ENCODE peak calls at places on chromosomes 3 and 15, in ten cellular contexts. U is CD8-positive, alpha-beta T cell; E is epithelial cell of prostate; Y is body of pancreas; C is uterus; L is GM23248; H is osteoblast; P is gastrocnemius medialis; M is right lobe of liver; X is iPS DF 6.9. O is an unnamed sample.

GRCh38 chr15:79811406-79812405 is 85.1 kb downstream of the MTHFS start:
- DNase-seq in U (no peak), E (no peak), Y (peak), C (no peak), L (peak), H (no peak), P (peak), M (peak), X (no peak), O (peak)

GRCh38 chr15:99604865-99605264 is 39.1 kb downstream of the MEF2A start:
- DNase-seq in U (no peak), E (no peak), Y (no peak), C (no peak), L (no peak), H (no peak), P (peak), M (no peak), X (no peak), O (no peak)

GRCh38 chr3:59128685-59129084 is 78.9 kb upstream of the CFAP20DC start:
- DNase-seq in U (no peak), E (no peak), Y (no peak), C (no peak), L (no peak), H (no peak), P (no peak), M (no peak), X (peak), O (no peak)

GRCh38 chr3:38365469-38366062 is 19.0 kb downstream of the XYLB start:
- DNase-seq in U (no peak), E (no peak), Y (no peak), C (no peak), L (no peak), H (no peak), P (no peak), M (peak), X (no peak), O (no peak)

GRCh38 chr3:567488-568173 is 371.1 kb downstream of the CHL1 start:
- DNase-seq in U (no peak), E (no peak), Y (no peak), C (no peak), L (no peak), H (no peak), P (no peak), M (no peak), X (no peak), O (no peak)

GRCh38 chr3:182795383-182795782 is 2.1 kb downstream of the ATP11B start:
- DNase-seq in U (peak), E (peak), Y (no peak), C (no peak), L (peak), H (no peak), P (no peak), M (no peak), X (no peak), O (no peak)

GRCh38 chr3:111069974-111070751 is 1.5 kb upstream of the NECTIN3 start:
- DNase-seq in U (no peak), E (no peak), Y (peak), C (peak), L (peak), H (no peak), P (no peak), M (peak), X (no peak), O (no peak)

GRCh38 chr3:57856675-57857074 is 100.6 kb downstream of the SLMAP start:
- DNase-seq in U (no peak), E (no peak), Y (no peak), C (no peak), L (peak), H (no peak), P (no peak), M (no peak), X (no peak), O (no peak)

GRCh38 chr3:174907027-174907426 is 47.9 kb downstream of the NAALADL2 start:
- DNase-seq in U (no peak), E (no peak), Y (no peak), C (no peak), L (peak), H (no peak), P (no peak), M (no peak), X (no peak), O (no peak)

GRCh38 chr15:58748787-58749531 is 548 bp downstream of the ADAM10 start:
- DNase-seq in U (peak), E (no peak), Y (peak), C (peak), L (peak), H (peak), P (no peak), M (peak), X (no peak), O (peak)

GRCh38 chr3:146087121-146087520 is 73.9 kb downstream of the PLOD2 start:
- DNase-seq in U (no peak), E (no peak), Y (no peak), C (no peak), L (no peak), H (no peak), P (no peak), M (no peak), X (no peak), O (no peak)

GRCh38 chr15:34754171-34754580 is 622 bp downstream of the GJD2 start:
- DNase-seq in U (no peak), E (no peak), Y (no peak), C (no peak), L (no peak), H (no peak), P (no peak), M (no peak), X (no peak), O (no peak)

GRCh38 chr15:98873441-98874218 is 134.0 kb downstream of the PGPEP1L start:
- DNase-seq in U (no peak), E (no peak), Y (no peak), C (no peak), L (peak), H (peak), P (no peak), M (no peak), X (no peak), O (no peak)

GRCh38 chr15:25185791-25186190 is 231.0 kb downstream of the SNRPN start:
- DNase-seq in U (no peak), E (no peak), Y (no peak), C (no peak), L (no peak), H (peak), P (no peak), M (no peak), X (no peak), O (no peak)

GRCh38 chr3:152039887-152040286 is 166.4 kb downstream of the SUCNR1 start:
- DNase-seq in U (no peak), E (no peak), Y (no peak), C (no peak), L (no peak), H (no peak), P (no peak), M (no peak), X (no peak), O (no peak)

GRCh38 chr15:25514522-25514921 is 75.7 kb upstream of the UBE3A start:
- DNase-seq in U (no peak), E (no peak), Y (no peak), C (no peak), L (no peak), H (no peak), P (no peak), M (no peak), X (no peak), O (no peak)

GRCh38 chr15:76340802-76341365 is 4.3 kb downstream of the ISL2 start:
- DNase-seq in U (peak), E (no peak), Y (peak), C (no peak), L (peak), H (peak), P (no peak), M (no peak), X (no peak), O (no peak)

GRCh38 chr15:63121382-63122001 is at the start of gene LACTB:
- DNase-seq in U (peak), E (peak), Y (peak), C (peak), L (peak), H (peak), P (peak), M (peak), X (peak), O (peak)

GRCh38 chr3:71323558-71323957 is 260.0 kb downstream of the FOXP1 start:
- DNase-seq in U (no peak), E (no peak), Y (no peak), C (no peak), L (no peak), H (no peak), P (no peak), M (no peak), X (no peak), O (no peak)

GRCh38 chr3:24360946-24361345 is 133.7 kb downstream of the THRB start:
- DNase-seq in U (no peak), E (no peak), Y (no peak), C (no peak), L (no peak), H (no peak), P (no peak), M (no peak), X (no peak), O (no peak)

GRCh38 chr3:171178714-171179113 is 152.2 kb upstream of the SLC2A2 start:
- DNase-seq in U (no peak), E (no peak), Y (no peak), C (no peak), L (peak), H (no peak), P (no peak), M (no peak), X (no peak), O (no peak)

DNA sequence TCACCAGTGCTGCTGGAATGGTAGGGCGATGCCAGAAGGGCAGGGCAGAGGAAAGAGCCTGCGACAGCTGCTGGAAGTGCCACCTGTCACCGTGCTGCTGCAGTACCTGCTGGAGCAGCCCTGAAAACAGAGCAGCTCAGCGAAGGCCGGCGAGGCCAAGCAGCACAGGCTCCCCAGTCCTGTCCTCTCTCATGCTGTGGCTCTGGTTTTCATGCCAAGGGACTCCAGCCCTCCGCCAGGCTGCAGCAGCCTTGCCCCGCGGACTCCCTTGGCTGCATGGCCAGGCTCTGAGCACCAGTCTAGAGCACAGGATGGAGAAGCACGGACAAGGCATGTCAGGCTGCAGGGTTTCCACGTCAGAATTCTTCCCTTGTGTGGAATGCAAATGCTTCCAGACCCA is 43.9 kb downstream of the ADCY5 start:
- DNase-seq in U (no peak), E (no peak), Y (no peak), C (no peak), L (no peak), H (no peak), P (no peak), M (no peak), X (no peak), O (no peak)
- H3K27ac ChIP-seq in U (no peak), E (no peak), Y (no peak), C (no peak), L (no peak), H (no peak), P (no peak), M (no peak), X (no peak), O (peak)

GRCh38 chr15:39432007-39432406 is 148.9 kb upstream of the THBS1 start:
- DNase-seq in U (no peak), E (no peak), Y (no peak), C (no peak), L (no peak), H (no peak), P (no peak), M (no peak), X (no peak), O (no peak)

GRCh38 chr15:39434126-39434525 is 146.8 kb upstream of the THBS1 start:
- DNase-seq in U (no peak), E (no peak), Y (no peak), C (no peak), L (no peak), H (no peak), P (no peak), M (no peak), X (no peak), O (no peak)

GRCh38 chr15:39432935-39433334 is 147.9 kb upstream of the THBS1 start:
- DNase-seq in U (no peak), E (no peak), Y (no peak), C (no peak), L (no peak), H (no peak), P (no peak), M (no peak), X (no peak), O (no peak)

GRCh38 chr15:39434751-39435238 is 146.1 kb upstream of the THBS1 start:
- DNase-seq in U (no peak), E (no peak), Y (no peak), C (peak), L (no peak), H (no peak), P (no peak), M (no peak), X (no peak), O (no peak)

DNA sequence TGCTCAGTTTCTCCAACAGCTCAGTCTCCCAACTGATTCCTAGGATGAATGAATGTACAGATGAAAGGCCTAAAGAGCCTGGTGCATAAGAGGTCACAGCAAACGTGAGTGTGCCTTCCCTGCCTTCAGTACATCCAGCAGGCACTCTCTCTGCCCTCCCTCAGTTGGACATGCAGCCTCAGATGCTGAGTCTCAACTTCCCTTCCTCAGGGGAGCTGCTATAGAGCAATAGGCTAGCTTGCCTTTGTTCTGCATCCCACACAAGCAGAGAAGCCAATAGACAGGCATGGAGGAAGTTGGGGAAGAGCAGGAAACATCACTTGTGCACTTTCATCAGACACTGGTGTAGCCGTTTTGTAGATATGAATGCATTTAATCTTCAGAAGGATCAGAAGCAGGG is 147.5 kb upstream of the THBS1 start:
- DNase-seq in U (no peak), E (no peak), Y (no peak), C (no peak), L (no peak), H (no peak), P (no peak), M (no peak), X (no peak), O (no peak)
- H3K27ac ChIP-seq in U (no peak), E (no peak), Y (no peak), C (peak), L (no peak), H (no peak), P (no peak), M (no peak), X (no peak), O (peak)

GRCh38 chr3:156978471-156978961 is 152.4 kb downstream of the LEKR1 start:
- DNase-seq in U (no peak), E (no peak), Y (no peak), C (no peak), L (peak), H (no peak), P (no peak), M (no peak), X (no peak), O (no peak)
- H3K27ac ChIP-seq in U (no peak), E (no peak), Y (no peak), C (no peak), L (no peak), H (no peak), P (no peak), M (no peak), X (no peak), O (no peak)

GRCh38 chr3:30620402-30621360 is 14.3 kb downstream of the TGFBR2 start:
- DNase-seq in U (no peak), E (no peak), Y (no peak), C (no peak), L (no peak), H (no peak), P (no peak), M (no peak), X (no peak), O (no peak)

GRCh38 chr3:30618508-30618907 is 12.1 kb downstream of the TGFBR2 start:
- DNase-seq in U (no peak), E (no peak), Y (no peak), C (no peak), L (no peak), H (no peak), P (no peak), M (no peak), X (no peak), O (no peak)

GRCh38 chr3:30617069-30617468 is 10.7 kb downstream of the TGFBR2 start:
- DNase-seq in U (no peak), E (no peak), Y (no peak), C (no peak), L (no peak), H (no peak), P (no peak), M (no peak), X (no peak), O (no peak)

GRCh38 chr3:30617653-30618052 is 11.3 kb downstream of the TGFBR2 start:
- DNase-seq in U (no peak), E (no peak), Y (no peak), C (no peak), L (no peak), H (no peak), P (no peak), M (no peak), X (no peak), O (no peak)

GRCh38 chr3:30619318-30619717 is 12.9 kb downstream of the TGFBR2 start:
- DNase-seq in U (no peak), E (no peak), Y (no peak), C (no peak), L (no peak), H (no peak), P (no peak), M (no peak), X (no peak), O (no peak)
- H3K27ac ChIP-seq in U (peak), E (no peak), Y (no peak), C (peak), L (no peak), H (no peak), P (no peak), M (no peak), X (no peak), O (peak)